ENCODE peak calls at places on chromosomes 4 and X, in five cellular contexts. G, D, K, I and W are unnamed samples.

GRCh38 chr4:120659626-120660170 is 262.8 kb downstream of the PRDM5 start:
- DNase-seq in I (no peak), G (no peak), K (no peak), D (no peak), W (no peak)

GRCh38 chrX:10617964-10618342 is 2.4 kb downstream of the MID1 start:
- DNase-seq in K (no peak), I (no peak), D (no peak), G (no peak), W (no peak)

GRCh38 chrX:1597345-1598020 is 6.1 kb downstream of the AKAP17A start:
- DNase-seq in K (no peak), G (no peak), D (no peak), I (no peak), W (no peak)

GRCh38 chr4:171169396-171169795 is 643.8 kb upstream of the GALNTL6 start:
- DNase-seq in D (no peak), G (no peak), I (no peak), K (no peak), W (no peak)

GRCh38 chr4:128830906-128831525 is 21.5 kb downstream of the JADE1 start:
- DNase-seq in D (no peak), G (no peak), K (no peak), I (no peak), W (no peak)

GRCh38 chr4:38979081-38979480 is 53.1 kb downstream of the TMEM156 start:
- DNase-seq in I (no peak), K (no peak), G (no peak), D (no peak), W (no peak)

GRCh38 chr4:77636902-77637301 is 31.3 kb downstream of the CXCL13 start:
- DNase-seq in D (peak), G (no peak), K (peak), I (no peak), W (no peak)

GRCh38 chrX:125681058-125681457 is 361.4 kb downstream of the TEX13C start:
- DNase-seq in K (no peak), G (no peak), D (no peak), I (no peak), W (no peak)

GRCh38 chr4:34850426-34850825 is 1393.9 kb downstream of the ARAP2 start:
- DNase-seq in I (no peak), D (no peak), G (no peak), K (no peak), W (no peak)

GRCh38 chr4:46392421-46392820 is 2.5 kb upstream of the GABRA2 start:
- DNase-seq in D (no peak), G (no peak), I (no peak), K (no peak), W (no peak)

GRCh38 chrX:68433155-68433980 is at the start of gene OPHN1:
- DNase-seq in G (peak), D (no peak), I (no peak), K (no peak), W (no peak)

GRCh38 chr4:2042947-2043395 is 16.2 kb upstream of the NAT8L start:
- DNase-seq in K (no peak), I (no peak), D (no peak), G (no peak), W (no peak)

GRCh38 chrX:39439910-39440733 is 638.9 kb downstream of the MID1IP1 start:
- DNase-seq in I (no peak), K (no peak), D (no peak), G (no peak), W (no peak)

GRCh38 chr4:119865389-119865788 is 201.3 kb downstream of the MAD2L1 start:
- DNase-seq in D (no peak), I (no peak), K (no peak), G (no peak), W (no peak)

GRCh38 chr4:101114936-101115372 is 232.4 kb downstream of the PPP3CA start:
- DNase-seq in D (no peak), I (no peak), K (no peak), G (no peak), W (no peak)

GRCh38 chr4:66564901-66565648 is 894.8 kb upstream of the EPHA5 start:
- DNase-seq in G (no peak), D (no peak), K (no peak), I (no peak), W (no peak)

GRCh38 chrX:3664921-3665320 is 48.5 kb downstream of the PRKX start:
- DNase-seq in D (no peak), G (no peak), K (no peak), I (no peak), W (no peak)

GRCh38 chr4:6885953-6886557 is 23.6 kb upstream of the TBC1D14 start:
- DNase-seq in K (no peak), G (no peak), D (no peak), I (no peak), W (no peak)

GRCh38 chr4:166078956-166079355 is 205.9 kb downstream of the TLL1 start:
- DNase-seq in G (no peak), I (no peak), K (no peak), D (no peak), W (no peak)

GRCh38 chrX:14936561-14936960 is 63.3 kb downstream of the MOSPD2 start:
- DNase-seq in D (peak), I (no peak), G (no peak), K (peak), W (no peak)